ENCODE peak calls at places on chromosomes 13 and 19, in ten cellular contexts. P is mucosa of descending colon, D is WERI-Rb-1, G is neural progenitor cell, B is stomach, Z is cardiac muscle cell, F is left ventricle myocardium inferior, T is AG09309, S is PC-3, H is IMR-90. V is an unnamed sample.

GRCh38 chr13:68713394-68713793 is 1394.2 kb upstream of the ATXN8OS start:
- DNase-seq in P (no peak), D (no peak), G (peak; percentile 82), B (no peak), Z (no peak), F (no peak), T (no peak), S (no peak), H (no peak), V (no peak)

GRCh38 chr19:48918071-48918470 is 15.4 kb upstream of the DHDH start:
- DNase-seq in P (no peak), D (no peak), G (no peak), B (no peak), Z (no peak), F (no peak), T (no peak), S (no peak), H (no peak), V (no peak)

GRCh38 chr13:99371956-99372355 is 64.8 kb upstream of the GPR183 start:
- DNase-seq in P (no peak), D (peak; percentile 5), G (no peak), B (no peak), Z (no peak), F (no peak), T (no peak), S (no peak), H (no peak), V (no peak)

GRCh38 chr19:45444318-45445041 is 20.8 kb upstream of the ERCC1 start:
- DNase-seq in P (peak; percentile 97), D (peak; percentile 93), G (peak; percentile 96), B (peak; percentile 95), Z (peak; percentile 95), F (peak; percentile 97), T (no peak), S (peak; percentile 75), H (peak; percentile 70), V (no peak)

GRCh38 chr13:29693297-29693945 is 97.9 kb upstream of the SLC7A1 start:
- DNase-seq in P (peak; percentile 33), D (no peak), G (no peak), B (peak; percentile 88), Z (no peak), F (no peak), T (no peak), S (no peak), H (no peak), V (no peak)

GRCh38 chr13:100818706-100819105 is 144.1 kb upstream of the TMTC4 start:
- DNase-seq in P (no peak), D (no peak), G (no peak), B (peak; percentile 47), Z (no peak), F (no peak), T (no peak), S (no peak), H (no peak), V (no peak)

GRCh38 chr19:1132625-1133383 is 29.0 kb downstream of the GPX4 start:
- DNase-seq in P (peak; percentile 56), D (no peak), G (no peak), B (no peak), Z (no peak), F (no peak), T (no peak), S (no peak), H (no peak), V (no peak)

GRCh38 chr13:57409121-57409520 is 222.4 kb upstream of the PCDH17 start:
- DNase-seq in P (no peak), D (no peak), G (peak; percentile 38), B (no peak), Z (peak; percentile 6), F (no peak), T (no peak), S (no peak), H (no peak), V (no peak)

GRCh38 chr19:28864577-28865042 is 348.3 kb downstream of the UQCRFS1 start:
- DNase-seq in P (peak; percentile 51), D (no peak), G (no peak), B (peak; percentile 82), Z (peak; percentile 37), F (peak; percentile 66), T (peak; percentile 38), S (no peak), H (peak; percentile 7), V (no peak)

GRCh38 chr13:22740264-22740663 is 440.5 kb upstream of the SGCG start:
- DNase-seq in P (no peak), D (peak; percentile 15), G (peak; percentile 49), B (no peak), Z (peak; percentile 15), F (no peak), T (no peak), S (peak; percentile 3), H (no peak), V (no peak)

GRCh38 chr13:33775339-33776108 is 42.4 kb upstream of the RFC3 start:
- DNase-seq in P (no peak), D (no peak), G (peak; percentile 28), B (no peak), Z (no peak), F (no peak), T (no peak), S (no peak), H (no peak), V (no peak)

DNA sequence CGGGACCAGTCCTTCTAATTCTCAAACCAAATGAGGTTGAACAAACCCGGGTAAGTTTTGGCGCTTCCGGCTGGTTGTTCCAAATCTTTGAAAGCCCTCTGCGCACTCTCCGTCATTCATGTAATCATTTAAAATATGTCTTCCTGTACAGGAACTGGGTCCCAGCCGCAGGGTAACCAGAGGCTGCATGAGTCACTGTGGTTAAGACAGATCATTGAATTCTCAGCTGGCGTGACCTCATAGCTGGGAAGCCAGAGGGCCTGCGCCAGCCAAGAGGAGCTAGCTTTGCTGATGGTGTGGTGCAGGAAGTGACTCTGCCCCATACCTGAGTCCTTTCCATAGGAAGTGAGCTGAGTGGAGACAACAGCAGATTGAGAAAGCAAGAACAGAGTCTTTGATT is 135.2 kb downstream of the TSHZ3 start:
- DNase-seq in P (peak; percentile 63), D (no peak), G (no peak), B (peak; percentile 63), Z (no peak), F (peak; percentile 19), T (peak; percentile 97), S (peak; percentile 80), H (peak; percentile 100), V (peak; percentile 99)
- H3K4me3 ChIP-seq in P (no peak overlapping the region), D (no peak overlapping the region), G (no peak overlapping the region), B (no peak overlapping the region), Z (no peak overlapping the region), F (no peak overlapping the region), T (no peak overlapping the region), S (no peak overlapping the region), H (no peak overlapping the region), V (no peak overlapping the region)

GRCh38 chr19:58440556-58440955 is 603 bp upstream of the ZNF132 start:
- DNase-seq in P (no peak), D (no peak), G (no peak), B (no peak), Z (no peak), F (no peak), T (no peak), S (no peak), H (no peak), V (no peak)
- H3K4me3 ChIP-seq in P (peak overlapping the region; percentile 41), D (peak overlapping the region; percentile 82), G (peak overlapping the region; percentile 37), B (peak overlapping the region; percentile 71), Z (no peak overlapping the region), F (peak overlapping the region; percentile 84), T (peak overlapping the region; percentile 68), S (no peak overlapping the region), H (peak overlapping the region; percentile 59), V (peak overlapping the region; percentile 95)

GRCh38 chr19:53881482-53882390 is at the start of gene PRKCG:
- DNase-seq in P (peak; percentile 76), D (peak; percentile 83), G (peak; percentile 87), B (peak; percentile 60), Z (peak; percentile 84), F (peak; percentile 29), T (no peak), S (peak; percentile 52), H (no peak), V (no peak)

GRCh38 chr19:53878786-53879144 is 3.2 kb upstream of the PRKCG start:
- DNase-seq in P (no peak), D (no peak), G (no peak), B (no peak), Z (no peak), F (no peak), T (no peak), S (no peak), H (no peak), V (no peak)

GRCh38 chr19:53882391-53883050 is 524 bp downstream of the PRKCG start:
- DNase-seq in P (peak; percentile 28), D (no peak), G (no peak), B (no peak), Z (no peak), F (no peak), T (no peak), S (no peak), H (no peak), V (no peak)

GRCh38 chr19:53879145-53880037 is 2.6 kb upstream of the PRKCG start:
- DNase-seq in P (peak; percentile 93), D (peak; percentile 98), G (peak; percentile 99), B (peak; percentile 90), Z (peak; percentile 99), F (peak; percentile 94), T (no peak), S (peak; percentile 82), H (peak; percentile 83), V (peak; percentile 77)

DNA sequence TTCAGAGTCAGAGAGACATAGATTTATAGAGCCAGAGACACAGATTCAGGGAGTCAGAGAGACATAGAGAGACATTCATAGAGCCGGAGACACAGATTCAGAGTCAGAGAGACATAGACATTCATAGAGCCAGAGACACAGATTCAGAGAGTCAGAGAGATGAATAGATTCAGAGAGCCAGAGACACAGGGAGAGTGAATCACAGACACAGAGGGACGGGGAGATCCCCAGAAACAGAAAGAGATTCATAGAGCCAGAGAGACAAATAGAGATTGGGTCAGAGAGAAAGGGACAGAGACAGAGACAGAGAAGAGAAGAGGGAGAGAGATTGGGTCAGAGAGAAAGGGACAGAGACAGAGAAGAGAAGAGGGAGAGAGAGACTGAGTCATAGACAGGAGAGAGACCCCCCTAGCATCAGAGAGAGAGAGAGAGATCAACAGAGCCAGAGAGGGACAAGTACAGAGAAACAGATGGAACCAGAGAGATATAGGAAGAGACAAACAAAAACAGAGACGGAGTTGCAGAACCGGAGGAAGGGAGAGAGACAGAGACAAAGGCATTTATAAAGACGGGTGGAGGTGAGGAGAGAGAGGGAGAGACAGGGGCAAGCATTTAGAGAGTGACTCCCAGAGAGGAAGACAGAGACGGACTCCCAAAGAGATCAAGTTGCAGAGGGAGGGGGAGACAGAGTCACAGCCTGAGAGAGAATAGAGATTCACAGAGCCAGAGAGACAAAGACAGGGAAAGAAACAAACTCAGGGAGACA is 1.1 kb upstream of the PRKCG start:
- DNase-seq in P (peak; percentile 1), D (no peak), G (peak; percentile 28), B (no peak), Z (no peak), F (no peak), T (no peak), S (no peak), H (no peak), V (no peak)
- H3K4me3 ChIP-seq in P (no peak overlapping the region), D (peak overlapping the region; percentile 47), G (peak overlapping the region; percentile 66), B (no peak overlapping the region), Z (peak overlapping the region; percentile 68), F (no peak overlapping the region), T (no peak overlapping the region), S (peak overlapping the region; percentile 65), H (no peak overlapping the region), V (no peak overlapping the region)

DNA sequence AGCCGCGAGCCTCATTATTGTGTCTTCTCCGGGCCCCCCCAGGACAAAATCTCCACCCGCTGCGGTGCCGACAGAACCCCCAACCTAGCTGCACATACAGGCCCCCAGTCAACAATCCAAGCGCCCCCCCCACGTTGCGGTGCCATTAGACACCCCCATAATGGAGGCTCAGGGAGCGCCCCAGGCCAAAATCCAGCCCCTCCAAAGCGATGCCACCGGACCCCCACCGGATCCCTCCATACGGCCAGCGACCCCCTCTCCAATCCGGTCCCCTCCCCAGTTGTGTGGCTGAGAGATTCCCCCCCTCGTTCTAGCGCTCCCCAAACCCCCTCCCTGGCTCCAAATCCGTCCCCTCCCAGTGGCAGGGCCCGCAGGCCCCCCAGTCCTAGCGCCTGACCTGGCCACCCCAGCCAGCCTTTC is 21.5 kb upstream of the SEMA6B start:
- DNase-seq in P (no peak), D (no peak), G (no peak), B (no peak), Z (no peak), F (no peak), T (no peak), S (no peak), H (no peak), V (no peak)
- H3K4me3 ChIP-seq in P (no peak overlapping the region), D (peak overlapping the region; percentile 50), G (peak overlapping the region; percentile 87), B (peak overlapping the region; percentile 36), Z (peak overlapping the region; percentile 85), F (peak overlapping the region; percentile 61), T (no peak overlapping the region), S (peak overlapping the region; percentile 47), H (no peak overlapping the region), V (peak overlapping the region; percentile 47)